ENCODE peak calls at places on chromosomes 16 and 17, in eight cellular contexts. One of them, this sample, is unnamed.

GRCh38 chr16:75025766-75026165 is 26.9 kb downstream of the ZNRF1 start:
- DNase-seq in fibroblast of the aortic adventitia: peak; percentile 42
- DNase-seq in right lobe of liver: no peak
- DNase-seq in progenitor cell of endocrine pancreas: no peak
- DNase-seq in BJ: no peak
- DNase-seq in PC-3: no peak
- DNase-seq in mammary epithelial cell: no peak
- DNase-seq in GM23338: no peak
- DNase-seq in this sample: no peak

GRCh38 chr17:38970804-38971203 is 3.6 kb upstream of the FBXO47 start:
- DNase-seq in fibroblast of the aortic adventitia: no peak
- DNase-seq in GM23338: peak; percentile 20
- DNase-seq in PC-3: peak; percentile 4
- DNase-seq in mammary epithelial cell: no peak
- DNase-seq in right lobe of liver: no peak
- DNase-seq in progenitor cell of endocrine pancreas: no peak
- DNase-seq in BJ: no peak
- DNase-seq in this sample: no peak

GRCh38 chr16:4800290-4801041 is 2.0 kb downstream of the ROGDI start:
- DNase-seq in right lobe of liver: peak; percentile 71
- DNase-seq in GM23338: no peak
- DNase-seq in BJ: no peak
- DNase-seq in progenitor cell of endocrine pancreas: no peak
- DNase-seq in fibroblast of the aortic adventitia: no peak
- DNase-seq in mammary epithelial cell: peak; percentile 65
- DNase-seq in PC-3: no peak
- DNase-seq in this sample: no peak

GRCh38 chr17:73028311-73028755 is 64.2 kb downstream of the SLC39A11 start:
- DNase-seq in PC-3: no peak
- DNase-seq in BJ: no peak
- DNase-seq in progenitor cell of endocrine pancreas: no peak
- DNase-seq in mammary epithelial cell: no peak
- DNase-seq in fibroblast of the aortic adventitia: peak; percentile 75
- DNase-seq in GM23338: no peak
- DNase-seq in right lobe of liver: no peak
- DNase-seq in this sample: no peak

GRCh38 chr17:81165246-81166032 is at the start of gene PVALEF:
- DNase-seq in fibroblast of the aortic adventitia: no peak
- DNase-seq in BJ: no peak
- DNase-seq in progenitor cell of endocrine pancreas: peak; percentile 48
- DNase-seq in PC-3: no peak
- DNase-seq in mammary epithelial cell: no peak
- DNase-seq in right lobe of liver: no peak
- DNase-seq in GM23338: peak; percentile 72
- DNase-seq in this sample: no peak

GRCh38 chr17:82868715-82869131 is 28.9 kb upstream of the ZNF750 start:
- DNase-seq in PC-3: no peak
- DNase-seq in GM23338: no peak
- DNase-seq in progenitor cell of endocrine pancreas: no peak
- DNase-seq in right lobe of liver: no peak
- DNase-seq in fibroblast of the aortic adventitia: no peak
- DNase-seq in mammary epithelial cell: no peak
- DNase-seq in BJ: no peak
- DNase-seq in this sample: no peak

GRCh38 chr17:78356163-78356713 is 3.6 kb downstream of the SOCS3 start:
- DNase-seq in BJ: no peak
- DNase-seq in fibroblast of the aortic adventitia: peak; percentile 76
- DNase-seq in right lobe of liver: no peak
- DNase-seq in PC-3: peak; percentile 48
- DNase-seq in GM23338: peak; percentile 94
- DNase-seq in mammary epithelial cell: peak; percentile 98
- DNase-seq in progenitor cell of endocrine pancreas: no peak
- DNase-seq in this sample: no peak

GRCh38 chr17:44002141-44002848 is 2.1 kb upstream of the NAGS start:
- DNase-seq in BJ: peak; percentile 49
- DNase-seq in right lobe of liver: no peak
- DNase-seq in mammary epithelial cell: peak; percentile 78
- DNase-seq in PC-3: peak; percentile 89
- DNase-seq in GM23338: no peak
- DNase-seq in progenitor cell of endocrine pancreas: no peak
- DNase-seq in fibroblast of the aortic adventitia: peak; percentile 90
- DNase-seq in this sample: peak; percentile 65

GRCh38 chr16:2962334-2963073 is 1.6 kb upstream of the KREMEN2 start:
- DNase-seq in BJ: no peak
- DNase-seq in progenitor cell of endocrine pancreas: no peak
- DNase-seq in mammary epithelial cell: no peak
- DNase-seq in fibroblast of the aortic adventitia: no peak
- DNase-seq in PC-3: no peak
- DNase-seq in GM23338: no peak
- DNase-seq in right lobe of liver: no peak
- DNase-seq in this sample: no peak

GRCh38 chr16:3022208-3022696 is 1.5 kb downstream of the HCFC1R1 start:
- DNase-seq in BJ: peak; percentile 75
- DNase-seq in PC-3: peak; percentile 89
- DNase-seq in GM23338: peak; percentile 91
- DNase-seq in mammary epithelial cell: peak; percentile 92
- DNase-seq in right lobe of liver: no peak
- DNase-seq in progenitor cell of endocrine pancreas: no peak
- DNase-seq in fibroblast of the aortic adventitia: peak; percentile 96
- DNase-seq in this sample: peak; percentile 86

GRCh38 chr17:78046923-78047322 is 81.6 kb downstream of the TMC6 start:
- DNase-seq in mammary epithelial cell: peak; percentile 8
- DNase-seq in GM23338: no peak
- DNase-seq in fibroblast of the aortic adventitia: no peak
- DNase-seq in progenitor cell of endocrine pancreas: no peak
- DNase-seq in PC-3: peak; percentile 30
- DNase-seq in BJ: no peak
- DNase-seq in right lobe of liver: no peak
- DNase-seq in this sample: no peak

DNA sequence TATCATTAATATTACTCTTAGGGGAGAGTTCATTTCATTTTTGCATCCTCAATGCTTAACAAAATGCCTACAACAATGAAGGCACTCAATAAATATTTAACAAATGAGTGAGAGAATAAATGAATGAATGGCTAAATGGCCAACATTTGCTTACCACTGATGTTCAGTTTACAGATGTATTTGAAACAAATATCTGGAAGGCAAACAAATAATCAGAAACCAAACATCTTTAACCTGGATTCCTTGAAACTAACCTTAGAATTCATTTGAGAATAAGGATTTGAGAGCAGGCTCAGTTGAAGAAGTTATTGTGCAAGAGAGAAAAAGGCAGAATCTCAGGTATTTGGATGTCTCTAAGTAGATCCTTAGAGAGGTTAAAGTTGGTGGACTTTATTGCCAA is 8.4 kb downstream of the NACA2 start:
- DNase-seq in fibroblast of the aortic adventitia: no peak
- DNase-seq in right lobe of liver: no peak
- DNase-seq in PC-3: no peak
- DNase-seq in BJ: no peak
- DNase-seq in mammary epithelial cell: no peak
- DNase-seq in progenitor cell of endocrine pancreas: no peak
- DNase-seq in GM23338: no peak
- DNase-seq in this sample: no peak
- TF ChIP-seq CTCF in fibroblast of the aortic adventitia: no peak
- TF ChIP-seq CTCF in right lobe of liver: no peak
- TF ChIP-seq CTCF in PC-3: no peak
- TF ChIP-seq CTCF in BJ: no peak
- TF ChIP-seq CTCF in mammary epithelial cell: no peak
- TF ChIP-seq CTCF in progenitor cell of endocrine pancreas: no peak
- TF ChIP-seq CTCF in GM23338: no peak
- TF ChIP-seq CTCF in this sample: no peak

GRCh38 chr17:27384261-27384701 is 72.0 kb upstream of the KSR1 start:
- DNase-seq in mammary epithelial cell: peak; percentile 97
- DNase-seq in progenitor cell of endocrine pancreas: no peak
- DNase-seq in fibroblast of the aortic adventitia: peak; percentile 99
- DNase-seq in PC-3: peak; percentile 94
- DNase-seq in BJ: peak; percentile 74
- DNase-seq in right lobe of liver: peak; percentile 72
- DNase-seq in GM23338: no peak
- DNase-seq in this sample: peak; percentile 90
- TF ChIP-seq CTCF in mammary epithelial cell: no peak
- TF ChIP-seq CTCF in progenitor cell of endocrine pancreas: no peak
- TF ChIP-seq CTCF in fibroblast of the aortic adventitia: peak; percentile 37
- TF ChIP-seq CTCF in PC-3: peak; percentile 18
- TF ChIP-seq CTCF in BJ: peak; percentile 21
- TF ChIP-seq CTCF in right lobe of liver: no peak
- TF ChIP-seq CTCF in GM23338: no peak
- TF ChIP-seq CTCF in this sample: peak; percentile 26

GRCh38 chr17:49365667-49366066 is 3.6 kb upstream of the ZNF652 start:
- DNase-seq in PC-3: peak; percentile 57
- DNase-seq in progenitor cell of endocrine pancreas: no peak
- DNase-seq in BJ: no peak
- DNase-seq in right lobe of liver: no peak
- DNase-seq in mammary epithelial cell: no peak
- DNase-seq in GM23338: peak; percentile 68
- DNase-seq in fibroblast of the aortic adventitia: no peak
- DNase-seq in this sample: no peak
- TF ChIP-seq CTCF in PC-3: peak; percentile 53
- TF ChIP-seq CTCF in progenitor cell of endocrine pancreas: peak; percentile 12
- TF ChIP-seq CTCF in BJ: no peak
- TF ChIP-seq CTCF in right lobe of liver: peak; percentile 11
- TF ChIP-seq CTCF in mammary epithelial cell: peak; percentile 17
- TF ChIP-seq CTCF in GM23338: peak; percentile 47
- TF ChIP-seq CTCF in fibroblast of the aortic adventitia: peak; percentile 10
- TF ChIP-seq CTCF in this sample: peak; percentile 23

GRCh38 chr17:76527430-76528111 is 9.9 kb downstream of the CYGB start:
- DNase-seq in GM23338: peak; percentile 85
- DNase-seq in progenitor cell of endocrine pancreas: no peak
- DNase-seq in mammary epithelial cell: peak; percentile 62
- DNase-seq in PC-3: peak; percentile 85
- DNase-seq in right lobe of liver: no peak
- DNase-seq in BJ: no peak
- DNase-seq in fibroblast of the aortic adventitia: peak; percentile 73
- DNase-seq in this sample: no peak
- TF ChIP-seq CTCF in GM23338: no peak
- TF ChIP-seq CTCF in progenitor cell of endocrine pancreas: no peak
- TF ChIP-seq CTCF in mammary epithelial cell: no peak
- TF ChIP-seq CTCF in PC-3: no peak
- TF ChIP-seq CTCF in right lobe of liver: no peak
- TF ChIP-seq CTCF in BJ: peak; percentile 21
- TF ChIP-seq CTCF in fibroblast of the aortic adventitia: peak; percentile 40
- TF ChIP-seq CTCF in this sample: peak; percentile 17

GRCh38 chr16:78045865-78046581 is 23.7 kb downstream of the CLEC3A start:
- DNase-seq in right lobe of liver: peak; percentile 75
- DNase-seq in BJ: no peak
- DNase-seq in progenitor cell of endocrine pancreas: peak; percentile 96
- DNase-seq in GM23338: peak; percentile 93
- DNase-seq in fibroblast of the aortic adventitia: peak; percentile 35
- DNase-seq in mammary epithelial cell: peak; percentile 57
- DNase-seq in PC-3: peak; percentile 31
- DNase-seq in this sample: no peak
- TF ChIP-seq CTCF in right lobe of liver: no peak
- TF ChIP-seq CTCF in BJ: no peak
- TF ChIP-seq CTCF in progenitor cell of endocrine pancreas: peak; percentile 23
- TF ChIP-seq CTCF in GM23338: peak; percentile 35
- TF ChIP-seq CTCF in fibroblast of the aortic adventitia: no peak
- TF ChIP-seq CTCF in mammary epithelial cell: no peak
- TF ChIP-seq CTCF in PC-3: no peak
- TF ChIP-seq CTCF in this sample: no peak

DNA sequence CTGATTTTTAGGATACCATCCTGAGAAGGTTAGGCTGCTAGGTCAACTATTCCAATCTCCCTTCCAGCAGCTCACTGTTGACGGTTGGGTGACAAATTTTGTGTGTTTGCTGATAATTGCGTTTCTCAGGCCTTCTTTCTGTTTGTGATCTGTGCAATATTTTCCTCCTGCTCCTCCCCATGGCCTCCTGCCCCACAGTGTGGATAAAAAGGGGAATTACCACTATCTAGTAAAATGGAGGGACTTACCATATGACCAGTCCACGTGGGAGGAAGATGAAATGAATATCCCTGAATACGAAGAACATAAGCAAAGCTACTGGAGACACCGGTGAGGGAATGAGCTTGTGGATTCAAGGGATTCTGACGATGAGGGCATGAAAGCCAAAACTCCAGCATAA is 9.2 kb downstream of the CHD3 start:
- DNase-seq in BJ: no peak
- DNase-seq in PC-3: peak; percentile 21
- DNase-seq in right lobe of liver: no peak
- DNase-seq in GM23338: no peak
- DNase-seq in progenitor cell of endocrine pancreas: no peak
- DNase-seq in mammary epithelial cell: peak; percentile 31
- DNase-seq in fibroblast of the aortic adventitia: peak; percentile 75
- DNase-seq in this sample: no peak
- TF ChIP-seq CTCF in BJ: peak; percentile 63
- TF ChIP-seq CTCF in PC-3: peak; percentile 53
- TF ChIP-seq CTCF in right lobe of liver: peak; percentile 65
- TF ChIP-seq CTCF in GM23338: peak; percentile 45
- TF ChIP-seq CTCF in progenitor cell of endocrine pancreas: peak; percentile 30
- TF ChIP-seq CTCF in mammary epithelial cell: peak; percentile 27
- TF ChIP-seq CTCF in fibroblast of the aortic adventitia: peak; percentile 62
- TF ChIP-seq CTCF in this sample: peak; percentile 63

GRCh38 chr17:50547035-50547735 is at the start of gene SPATA20:
- DNase-seq in fibroblast of the aortic adventitia: peak; percentile 87
- DNase-seq in right lobe of liver: peak; percentile 93
- DNase-seq in mammary epithelial cell: peak; percentile 82
- DNase-seq in BJ: peak; percentile 29
- DNase-seq in GM23338: peak; percentile 96
- DNase-seq in progenitor cell of endocrine pancreas: peak; percentile 86
- DNase-seq in PC-3: peak; percentile 97
- DNase-seq in this sample: peak; percentile 66

GRCh38 chr17:50549256-50549941 is 2.4 kb downstream of the SPATA20 start:
- DNase-seq in progenitor cell of endocrine pancreas: no peak
- DNase-seq in fibroblast of the aortic adventitia: no peak
- DNase-seq in right lobe of liver: peak; percentile 69
- DNase-seq in BJ: no peak
- DNase-seq in GM23338: no peak
- DNase-seq in PC-3: no peak
- DNase-seq in mammary epithelial cell: no peak
- DNase-seq in this sample: no peak

GRCh38 chr17:50548831-50549230 is 1.9 kb downstream of the SPATA20 start:
- DNase-seq in mammary epithelial cell: no peak
- DNase-seq in GM23338: no peak
- DNase-seq in right lobe of liver: no peak
- DNase-seq in fibroblast of the aortic adventitia: no peak
- DNase-seq in BJ: no peak
- DNase-seq in progenitor cell of endocrine pancreas: no peak
- DNase-seq in PC-3: no peak
- DNase-seq in this sample: no peak

GRCh38 chr17:50546701-50547034 is 306 bp upstream of the SPATA20 start:
- DNase-seq in fibroblast of the aortic adventitia: no peak
- DNase-seq in right lobe of liver: no peak
- DNase-seq in BJ: no peak
- DNase-seq in mammary epithelial cell: no peak
- DNase-seq in GM23338: no peak
- DNase-seq in progenitor cell of endocrine pancreas: no peak
- DNase-seq in PC-3: no peak
- DNase-seq in this sample: no peak

DNA sequence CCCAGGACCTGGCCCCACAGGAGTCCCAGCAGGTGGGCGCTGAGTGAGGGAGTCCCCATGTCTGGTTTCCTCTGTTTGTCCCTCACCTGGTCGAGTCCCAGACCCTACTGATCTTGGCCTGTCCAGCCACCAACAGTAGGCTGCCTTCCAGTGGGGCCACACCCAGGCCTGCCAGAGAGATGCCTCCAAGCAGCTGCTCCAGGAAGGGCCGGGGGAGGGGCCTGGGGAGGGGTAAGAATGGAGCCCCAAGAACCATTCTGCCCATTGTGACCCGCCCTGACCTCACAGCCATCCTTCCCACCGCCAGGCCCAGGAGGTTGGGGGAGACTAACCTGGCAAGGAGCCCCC is 736 bp downstream of the SPATA20 start:
- DNase-seq in progenitor cell of endocrine pancreas: no peak
- DNase-seq in GM23338: no peak
- DNase-seq in BJ: no peak
- DNase-seq in fibroblast of the aortic adventitia: no peak
- DNase-seq in right lobe of liver: no peak
- DNase-seq in PC-3: no peak
- DNase-seq in mammary epithelial cell: no peak
- DNase-seq in this sample: no peak
- TF ChIP-seq CTCF in progenitor cell of endocrine pancreas: no peak
- TF ChIP-seq CTCF in GM23338: no peak
- TF ChIP-seq CTCF in BJ: no peak
- TF ChIP-seq CTCF in fibroblast of the aortic adventitia: no peak
- TF ChIP-seq CTCF in right lobe of liver: no peak
- TF ChIP-seq CTCF in PC-3: no peak
- TF ChIP-seq CTCF in mammary epithelial cell: no peak
- TF ChIP-seq CTCF in this sample: no peak

This sample was measured in AG09309.